ENCODE peak calls at places on chromosomes 7 and 10, in nine cellular contexts. One of them, this sample, is unnamed.

GRCh38 chr10:80684217-80684616 is 146.5 kb downstream of the SH2D4B start:
- DNase-seq in fibroblast of mammary gland: peak; percentile 6
- DNase-seq in stomach: no peak
- DNase-seq in astrocyte of the cerebellum: no peak
- DNase-seq in fibroblast of villous mesenchyme: peak; percentile 39
- DNase-seq in BJ: no peak
- DNase-seq in B cell: no peak
- DNase-seq in DND-41: no peak
- DNase-seq in cardiac fibroblast: peak; percentile 28
- DNase-seq in this sample: peak; percentile 38

GRCh38 chr10:31146496-31147219 is 115.0 kb upstream of the ZNF438 start:
- DNase-seq in fibroblast of mammary gland: peak; percentile 84
- DNase-seq in stomach: no peak
- DNase-seq in astrocyte of the cerebellum: no peak
- DNase-seq in fibroblast of villous mesenchyme: peak; percentile 84
- DNase-seq in BJ: peak; percentile 55
- DNase-seq in B cell: no peak
- DNase-seq in DND-41: peak; percentile 94
- DNase-seq in cardiac fibroblast: peak; percentile 81
- DNase-seq in this sample: peak; percentile 70

GRCh38 chr10:27564381-27564780 is 60.3 kb downstream of the RAB18 start:
- DNase-seq in fibroblast of mammary gland: no peak
- DNase-seq in stomach: no peak
- DNase-seq in astrocyte of the cerebellum: no peak
- DNase-seq in fibroblast of villous mesenchyme: no peak
- DNase-seq in BJ: no peak
- DNase-seq in B cell: no peak
- DNase-seq in DND-41: peak; percentile 17
- DNase-seq in cardiac fibroblast: no peak
- DNase-seq in this sample: no peak

GRCh38 chr7:19397917-19398316 is 252.7 kb upstream of the FERD3L start:
- DNase-seq in fibroblast of mammary gland: peak; percentile 29
- DNase-seq in stomach: no peak
- DNase-seq in astrocyte of the cerebellum: no peak
- DNase-seq in fibroblast of villous mesenchyme: no peak
- DNase-seq in BJ: no peak
- DNase-seq in B cell: no peak
- DNase-seq in DND-41: peak; percentile 55
- DNase-seq in cardiac fibroblast: no peak
- DNase-seq in this sample: no peak

GRCh38 chr10:133170092-133170491 is 10.1 kb downstream of the KNDC1 start:
- DNase-seq in fibroblast of mammary gland: no peak
- DNase-seq in stomach: peak; percentile 16
- DNase-seq in astrocyte of the cerebellum: no peak
- DNase-seq in fibroblast of villous mesenchyme: no peak
- DNase-seq in BJ: no peak
- DNase-seq in B cell: no peak
- DNase-seq in DND-41: no peak
- DNase-seq in cardiac fibroblast: no peak
- DNase-seq in this sample: no peak

GRCh38 chr7:104061652-104062051 is 72.2 kb upstream of the RELN start:
- DNase-seq in fibroblast of mammary gland: no peak
- DNase-seq in stomach: no peak
- DNase-seq in astrocyte of the cerebellum: no peak
- DNase-seq in fibroblast of villous mesenchyme: no peak
- DNase-seq in BJ: no peak
- DNase-seq in B cell: no peak
- DNase-seq in DND-41: no peak
- DNase-seq in cardiac fibroblast: no peak
- DNase-seq in this sample: no peak

GRCh38 chr7:84949067-84949466 is 237.8 kb downstream of the SEMA3D start:
- DNase-seq in fibroblast of mammary gland: peak; percentile 17
- DNase-seq in stomach: no peak
- DNase-seq in astrocyte of the cerebellum: no peak
- DNase-seq in fibroblast of villous mesenchyme: peak; percentile 17
- DNase-seq in BJ: no peak
- DNase-seq in B cell: no peak
- DNase-seq in DND-41: no peak
- DNase-seq in cardiac fibroblast: peak; percentile 34
- DNase-seq in this sample: no peak

GRCh38 chr7:12670071-12670729 is 17.2 kb upstream of the ARL4A start:
- DNase-seq in fibroblast of mammary gland: peak; percentile 31
- DNase-seq in stomach: peak; percentile 58
- DNase-seq in astrocyte of the cerebellum: no peak
- DNase-seq in fibroblast of villous mesenchyme: peak; percentile 83
- DNase-seq in BJ: no peak
- DNase-seq in B cell: no peak
- DNase-seq in DND-41: no peak
- DNase-seq in cardiac fibroblast: peak; percentile 44
- DNase-seq in this sample: peak; percentile 50

GRCh38 chr10:71036586-71036985 is 148.2 kb upstream of the PCBD1 start:
- DNase-seq in fibroblast of mammary gland: no peak
- DNase-seq in stomach: no peak
- DNase-seq in astrocyte of the cerebellum: no peak
- DNase-seq in fibroblast of villous mesenchyme: no peak
- DNase-seq in BJ: no peak
- DNase-seq in B cell: no peak
- DNase-seq in DND-41: no peak
- DNase-seq in cardiac fibroblast: no peak
- DNase-seq in this sample: no peak

GRCh38 chr10:79342295-79342761 is 4.9 kb upstream of the PPIF start:
- DNase-seq in fibroblast of mammary gland: no peak
- DNase-seq in stomach: peak; percentile 76
- DNase-seq in astrocyte of the cerebellum: no peak
- DNase-seq in fibroblast of villous mesenchyme: no peak
- DNase-seq in BJ: no peak
- DNase-seq in B cell: peak; percentile 1
- DNase-seq in DND-41: no peak
- DNase-seq in cardiac fibroblast: no peak
- DNase-seq in this sample: no peak

GRCh38 chr10:93672890-93673289 is 29.5 kb downstream of the FRA10AC1 start:
- DNase-seq in fibroblast of mammary gland: no peak
- DNase-seq in stomach: no peak
- DNase-seq in astrocyte of the cerebellum: no peak
- DNase-seq in fibroblast of villous mesenchyme: no peak
- DNase-seq in BJ: no peak
- DNase-seq in B cell: no peak
- DNase-seq in DND-41: no peak
- DNase-seq in cardiac fibroblast: no peak
- DNase-seq in this sample: no peak

GRCh38 chr10:48243487-48243886 is 31.0 kb downstream of the FRMPD2 start:
- DNase-seq in fibroblast of mammary gland: no peak
- DNase-seq in stomach: no peak
- DNase-seq in astrocyte of the cerebellum: no peak
- DNase-seq in fibroblast of villous mesenchyme: no peak
- DNase-seq in BJ: no peak
- DNase-seq in B cell: no peak
- DNase-seq in DND-41: no peak
- DNase-seq in cardiac fibroblast: no peak
- DNase-seq in this sample: no peak

GRCh38 chr7:158494162-158494586 is 93.4 kb downstream of the PTPRN2 start:
- DNase-seq in fibroblast of mammary gland: no peak
- DNase-seq in stomach: no peak
- DNase-seq in astrocyte of the cerebellum: no peak
- DNase-seq in fibroblast of villous mesenchyme: no peak
- DNase-seq in BJ: no peak
- DNase-seq in B cell: no peak
- DNase-seq in DND-41: no peak
- DNase-seq in cardiac fibroblast: no peak
- DNase-seq in this sample: peak; percentile 8

GRCh38 chr10:24944512-24945255 is 7.7 kb downstream of the PRTFDC1 start:
- DNase-seq in fibroblast of mammary gland: peak; percentile 92
- DNase-seq in stomach: peak; percentile 52
- DNase-seq in astrocyte of the cerebellum: no peak
- DNase-seq in fibroblast of villous mesenchyme: peak; percentile 80
- DNase-seq in BJ: no peak
- DNase-seq in B cell: no peak
- DNase-seq in DND-41: peak; percentile 17
- DNase-seq in cardiac fibroblast: peak; percentile 76
- DNase-seq in this sample: peak; percentile 90

GRCh38 chr10:24706479-24707118 is 17.1 kb downstream of the ARHGAP21 start:
- DNase-seq in fibroblast of mammary gland: peak; percentile 99
- DNase-seq in stomach: no peak
- DNase-seq in astrocyte of the cerebellum: peak; percentile 82
- DNase-seq in fibroblast of villous mesenchyme: peak; percentile 97
- DNase-seq in BJ: peak; percentile 64
- DNase-seq in B cell: no peak
- DNase-seq in DND-41: peak; percentile 67
- DNase-seq in cardiac fibroblast: peak; percentile 94
- DNase-seq in this sample: peak; percentile 93

GRCh38 chr10:84026821-84027257 is 112.5 kb upstream of the GHITM start:
- DNase-seq in fibroblast of mammary gland: peak; percentile 14
- DNase-seq in stomach: no peak
- DNase-seq in astrocyte of the cerebellum: no peak
- DNase-seq in fibroblast of villous mesenchyme: no peak
- DNase-seq in BJ: no peak
- DNase-seq in B cell: no peak
- DNase-seq in DND-41: peak; percentile 43
- DNase-seq in cardiac fibroblast: peak; percentile 39
- DNase-seq in this sample: peak; percentile 40

GRCh38 chr7:104956753-104957450 is 57.1 kb upstream of the KMT2E start:
- DNase-seq in fibroblast of mammary gland: peak; percentile 96
- DNase-seq in stomach: no peak
- DNase-seq in astrocyte of the cerebellum: peak; percentile 89
- DNase-seq in fibroblast of villous mesenchyme: peak; percentile 90
- DNase-seq in BJ: peak; percentile 91
- DNase-seq in B cell: no peak
- DNase-seq in DND-41: no peak
- DNase-seq in cardiac fibroblast: peak; percentile 56
- DNase-seq in this sample: no peak

GRCh38 chr7:120521761-120522737 is 249.1 kb downstream of the KCND2 start:
- DNase-seq in fibroblast of mammary gland: no peak
- DNase-seq in stomach: no peak
- DNase-seq in astrocyte of the cerebellum: no peak
- DNase-seq in fibroblast of villous mesenchyme: peak; percentile 5
- DNase-seq in BJ: no peak
- DNase-seq in B cell: no peak
- DNase-seq in DND-41: no peak
- DNase-seq in cardiac fibroblast: no peak
- DNase-seq in this sample: no peak

GRCh38 chr10:24238527-24239247 is 29.7 kb downstream of the KIAA1217 start:
- DNase-seq in fibroblast of mammary gland: no peak
- DNase-seq in stomach: no peak
- DNase-seq in astrocyte of the cerebellum: no peak
- DNase-seq in fibroblast of villous mesenchyme: no peak
- DNase-seq in BJ: no peak
- DNase-seq in B cell: no peak
- DNase-seq in DND-41: no peak
- DNase-seq in cardiac fibroblast: no peak
- DNase-seq in this sample: peak; percentile 67

GRCh38 chr7:107594961-107595737 is 15.1 kb downstream of the BCAP29 start:
- DNase-seq in fibroblast of mammary gland: peak; percentile 96
- DNase-seq in stomach: no peak
- DNase-seq in astrocyte of the cerebellum: peak; percentile 75
- DNase-seq in fibroblast of villous mesenchyme: peak; percentile 68
- DNase-seq in BJ: peak; percentile 80
- DNase-seq in B cell: no peak
- DNase-seq in DND-41: no peak
- DNase-seq in cardiac fibroblast: peak; percentile 94
- DNase-seq in this sample: peak; percentile 92

GRCh38 chr10:100878291-100878910 is 34.4 kb upstream of the SLF2 start:
- DNase-seq in fibroblast of mammary gland: peak; percentile 75
- DNase-seq in stomach: no peak
- DNase-seq in astrocyte of the cerebellum: peak; percentile 61
- DNase-seq in fibroblast of villous mesenchyme: peak; percentile 72
- DNase-seq in BJ: no peak
- DNase-seq in B cell: peak; percentile 57
- DNase-seq in DND-41: peak; percentile 67
- DNase-seq in cardiac fibroblast: peak; percentile 83
- DNase-seq in this sample: peak; percentile 78

GRCh38 chr10:116272497-116273221 is at the start of gene GFRA1:
- DNase-seq in fibroblast of mammary gland: no peak
- DNase-seq in stomach: no peak
- DNase-seq in astrocyte of the cerebellum: no peak
- DNase-seq in fibroblast of villous mesenchyme: no peak
- DNase-seq in BJ: no peak
- DNase-seq in B cell: peak; percentile 42
- DNase-seq in DND-41: no peak
- DNase-seq in cardiac fibroblast: peak; percentile 5
- DNase-seq in this sample: no peak
- TF ChIP-seq CTCF in fibroblast of mammary gland: no peak
- TF ChIP-seq CTCF in stomach: no peak
- TF ChIP-seq CTCF in astrocyte of the cerebellum: no peak
- TF ChIP-seq CTCF in fibroblast of villous mesenchyme: peak; percentile 4
- TF ChIP-seq CTCF in BJ: peak; percentile 4
- TF ChIP-seq CTCF in B cell: no peak
- TF ChIP-seq CTCF in DND-41: no peak
- TF ChIP-seq CTCF in cardiac fibroblast: no peak
- TF ChIP-seq CTCF in this sample: no peak

GRCh38 chr10:11913184-11913641 is 90.1 kb downstream of the PROSER2 start:
- DNase-seq in fibroblast of mammary gland: no peak
- DNase-seq in stomach: no peak
- DNase-seq in astrocyte of the cerebellum: no peak
- DNase-seq in fibroblast of villous mesenchyme: peak; percentile 38
- DNase-seq in BJ: no peak
- DNase-seq in B cell: no peak
- DNase-seq in DND-41: no peak
- DNase-seq in cardiac fibroblast: peak; percentile 26
- DNase-seq in this sample: no peak
- TF ChIP-seq CTCF in fibroblast of mammary gland: no peak
- TF ChIP-seq CTCF in stomach: no peak
- TF ChIP-seq CTCF in astrocyte of the cerebellum: no peak
- TF ChIP-seq CTCF in fibroblast of villous mesenchyme: no peak
- TF ChIP-seq CTCF in BJ: no peak
- TF ChIP-seq CTCF in B cell: no peak
- TF ChIP-seq CTCF in DND-41: no peak
- TF ChIP-seq CTCF in cardiac fibroblast: no peak
- TF ChIP-seq CTCF in this sample: no peak

DNA sequence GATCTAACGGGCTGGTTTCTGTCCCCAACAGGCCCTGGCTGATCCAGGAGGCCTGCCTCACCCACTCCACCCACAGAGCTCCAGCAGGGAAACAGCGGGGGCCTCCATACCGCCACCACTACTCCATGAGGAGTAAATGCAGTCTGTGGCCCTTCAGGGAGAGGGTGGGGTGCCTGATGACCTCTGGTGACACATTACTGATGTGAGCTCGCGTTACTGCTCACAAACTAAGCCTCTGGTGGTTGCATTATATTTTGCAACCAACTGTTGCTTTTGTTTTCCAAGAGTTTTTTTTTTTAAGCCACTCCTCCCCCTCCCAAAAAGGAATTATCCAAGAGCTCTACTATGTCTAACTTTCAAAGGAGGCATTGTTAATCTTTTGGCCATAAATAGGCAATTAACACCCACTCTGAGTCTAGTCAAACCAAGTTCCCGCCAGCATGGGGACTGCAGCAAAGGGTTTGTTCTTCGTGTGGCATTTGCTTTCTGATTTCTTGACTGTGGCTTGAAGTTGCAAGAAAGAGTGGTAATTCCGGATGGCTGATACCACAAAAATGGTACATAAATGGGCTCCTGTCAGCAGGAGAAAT is 72.6 kb downstream of the FAM53B start:
- DNase-seq in fibroblast of mammary gland: peak; percentile 69
- DNase-seq in stomach: no peak
- DNase-seq in astrocyte of the cerebellum: no peak
- DNase-seq in fibroblast of villous mesenchyme: peak; percentile 73
- DNase-seq in BJ: no peak
- DNase-seq in B cell: no peak
- DNase-seq in DND-41: no peak
- DNase-seq in cardiac fibroblast: peak; percentile 50
- DNase-seq in this sample: peak; percentile 21
- TF ChIP-seq CTCF in fibroblast of mammary gland: peak; percentile 19
- TF ChIP-seq CTCF in stomach: no peak
- TF ChIP-seq CTCF in astrocyte of the cerebellum: peak; percentile 21
- TF ChIP-seq CTCF in fibroblast of villous mesenchyme: peak; percentile 46
- TF ChIP-seq CTCF in BJ: peak; percentile 24
- TF ChIP-seq CTCF in B cell: no peak
- TF ChIP-seq CTCF in DND-41: no peak
- TF ChIP-seq CTCF in cardiac fibroblast: peak; percentile 9
- TF ChIP-seq CTCF in this sample: no peak

GRCh38 chr7:66905689-66906088 is 15.3 kb upstream of the TMEM248 start:
- DNase-seq in fibroblast of mammary gland: no peak
- DNase-seq in stomach: no peak
- DNase-seq in astrocyte of the cerebellum: no peak
- DNase-seq in fibroblast of villous mesenchyme: no peak
- DNase-seq in BJ: no peak
- DNase-seq in B cell: no peak
- DNase-seq in DND-41: no peak
- DNase-seq in cardiac fibroblast: no peak
- DNase-seq in this sample: no peak
- TF ChIP-seq CTCF in fibroblast of mammary gland: peak; percentile 33
- TF ChIP-seq CTCF in stomach: no peak
- TF ChIP-seq CTCF in astrocyte of the cerebellum: peak; percentile 11
- TF ChIP-seq CTCF in fibroblast of villous mesenchyme: peak; percentile 21
- TF ChIP-seq CTCF in BJ: peak; percentile 19
- TF ChIP-seq CTCF in B cell: no peak
- TF ChIP-seq CTCF in DND-41: peak; percentile 43
- TF ChIP-seq CTCF in cardiac fibroblast: peak; percentile 28
- TF ChIP-seq CTCF in this sample: no peak

This sample was measured in MCF 10A.